ENCODE peak calls at places on chromosomes 7 and 10, in eight cellular contexts. I is stimulated activated CD8-positive, alpha-beta memory T cell treated with anti-CD3 and anti-CD28 coated beads, Interleukin-12 subunit alpha, Interleukin-12 subunit beta, amount 100 ng/mL, for 1 hour; Z is activated effector memory CD4-positive, alpha-beta T cell treated with Interleukin-2 at 50 U/mL for 16 hours; T is BJ; P is heart left ventricle; H is NCI-H1105; U is activated gamma-delta T cell treated with anti-CD3 and anti-CD28 coated beads, Interleukin-2, amount 50 U/mL, for 16 hours; A is endothelial cell. N is an unnamed sample.

GRCh38 chr10:124324856-124325657 is 93.7 kb downstream of the OAT start:
- DNase-seq in I (no peak), Z (no peak), T (no peak), P (no peak), H (no peak), U (no peak), A (no peak), N (no peak)

GRCh38 chr7:127618775-127619174 is 833 bp upstream of the PAX4 start:
- DNase-seq in I (no peak), Z (no peak), T (no peak), P (no peak), H (no peak), U (no peak), A (no peak), N (no peak)

GRCh38 chr10:71981024-71981867 is 17.1 kb downstream of the CHST3 start:
- DNase-seq in I (no peak), Z (no peak), T (no peak), P (peak), H (no peak), U (no peak), A (no peak), N (no peak)

GRCh38 chr7:22700559-22701002 is 26.4 kb upstream of the IL6 start:
- DNase-seq in I (no peak), Z (no peak), T (no peak), P (no peak), H (no peak), U (no peak), A (no peak), N (no peak)

GRCh38 chr10:78028438-78029293 is 649 bp downstream of the POLR3A start:
- DNase-seq in I (no peak), Z (peak), T (no peak), P (no peak), H (no peak), U (peak), A (peak), N (no peak)

GRCh38 chr10:104193787-104194186 is 38.4 kb downstream of the CFAP43 start:
- DNase-seq in I (no peak), Z (no peak), T (no peak), P (no peak), H (no peak), U (no peak), A (no peak), N (peak)

GRCh38 chr7:69739906-69740545 is 141.8 kb downstream of the AUTS2 start:
- DNase-seq in I (no peak), Z (no peak), T (no peak), P (peak), H (peak), U (no peak), A (no peak), N (peak)

GRCh38 chr10:123606006-123606405 is 60.1 kb upstream of the GPR26 start:
- DNase-seq in I (no peak), Z (no peak), T (no peak), P (no peak), H (no peak), U (no peak), A (no peak), N (no peak)

GRCh38 chr7:7352845-7353244 is 170.5 kb downstream of the C1GALT1 start:
- DNase-seq in I (no peak), Z (no peak), T (no peak), P (no peak), H (no peak), U (no peak), A (no peak), N (no peak)

GRCh38 chr7:141697211-141697871 is 4.6 kb downstream of the DENND11 start:
- DNase-seq in I (no peak), Z (no peak), T (no peak), P (no peak), H (no peak), U (no peak), A (no peak), N (no peak)